ENCODE peak calls at places on chromosomes 13 and 19, in five cellular contexts. A is effector CD4-positive, alpha-beta T cell; Z is ureter; U is fibroblast of mammary gland; T is lower leg skin. X is an unnamed sample.

GRCh38 chr13:44230736-44231135 is 142.9 kb upstream of the SERP2 start:
- DNase-seq in A (no peak), U (no peak), Z (no peak), T (no peak), X (no peak)

GRCh38 chr13:46492946-46493345 is 60.0 kb upstream of the LRCH1 start:
- DNase-seq in T (no peak), U (peak), Z (no peak), A (no peak), X (peak)

GRCh38 chr13:75426421-75426820 is 55.5 kb downstream of the TBC1D4 start:
- DNase-seq in T (no peak), U (no peak), A (no peak), Z (no peak), X (no peak)

GRCh38 chr19:31334849-31335624 is 14.2 kb downstream of the TSHZ3 start:
- DNase-seq in A (no peak), Z (no peak), T (no peak), U (peak), X (peak)

GRCh38 chr13:21121616-21122015 is 54.7 kb downstream of the SKA3 start:
- DNase-seq in Z (no peak), A (no peak), T (no peak), U (no peak), X (no peak)

GRCh38 chr19:2567580-2567979 is 91.7 kb downstream of the GADD45B start:
- DNase-seq in T (peak), Z (no peak), U (no peak), A (no peak), X (no peak)

GRCh38 chr19:19461671-19462622 is 53.4 kb downstream of the TSSK6 start:
- DNase-seq in U (peak), Z (peak), A (no peak), T (no peak), X (no peak)

GRCh38 chr13:106398289-106398688 is 137.2 kb downstream of the EFNB2 start:
- DNase-seq in U (no peak), A (no peak), Z (no peak), T (no peak), X (no peak)

GRCh38 chr13:64471916-64472315 is 2758.2 kb downstream of the PCDH9 start:
- DNase-seq in U (peak), T (no peak), A (no peak), Z (no peak), X (peak)

GRCh38 chr19:28351761-28352160 is 861.2 kb downstream of the UQCRFS1 start:
- DNase-seq in Z (no peak), A (no peak), T (no peak), U (peak), X (no peak)

GRCh38 chr13:44884076-44884729 is 105.1 kb downstream of the NUFIP1 start:
- DNase-seq in A (no peak), T (no peak), Z (no peak), U (peak), X (no peak)

GRCh38 chr19:11881151-11881800 is 6.3 kb upstream of the ZNF69 start:
- DNase-seq in U (peak), Z (peak), A (peak), T (peak), X (peak)

GRCh38 chr19:39197808-39198207 is 1.0 kb downstream of the NCCRP1 start:
- DNase-seq in Z (no peak), T (no peak), U (no peak), A (no peak), X (no peak)

GRCh38 chr13:50730496-50731171 is 112.9 kb downstream of the DLEU7 start:
- DNase-seq in A (no peak), U (no peak), Z (no peak), T (no peak), X (no peak)

GRCh38 chr19:29003641-29004409 is 209.1 kb downstream of the UQCRFS1 start:
- DNase-seq in U (no peak), Z (no peak), A (no peak), T (no peak), X (no peak)

GRCh38 chr19:19372656-19373416 is 32.6 kb upstream of the GATAD2A start:
- DNase-seq in U (peak), Z (peak), T (peak), A (no peak), X (no peak)

GRCh38 chr13:37701972-37702371 is 103.4 kb upstream of the POSTN start:
- DNase-seq in Z (no peak), T (peak), A (no peak), U (peak), X (peak)

GRCh38 chr13:85497652-85498051 is 301.6 kb downstream of the SLITRK6 start:
- DNase-seq in A (no peak), Z (no peak), U (peak), T (no peak), X (peak)

GRCh38 chr19:34353546-34353945 is 11.4 kb upstream of the GPI start:
- DNase-seq in Z (no peak), T (no peak), U (no peak), A (no peak), X (no peak)

GRCh38 chr13:91397595-91397994 is 826 bp upstream of the GPC5 start:
- DNase-seq in U (no peak), Z (no peak), A (no peak), T (no peak), X (no peak)

GRCh38 chr13:50456111-50456510 is 387.4 kb downstream of the DLEU7 start:
- DNase-seq in A (no peak), T (no peak), U (no peak), Z (no peak), X (no peak)

GRCh38 chr19:29836409-29836825 is 24.6 kb downstream of the CCNE1 start:
- DNase-seq in U (no peak), T (no peak), Z (no peak), A (no peak), X (no peak)

GRCh38 chr13:41402695-41403511 is 54.4 kb upstream of the RGCC start:
- DNase-seq in A (no peak), Z (no peak), U (no peak), T (no peak), X (no peak)

GRCh38 chr13:72970956-72971355 is 87.8 kb upstream of the KLF5 start:
- DNase-seq in U (peak), T (no peak), Z (no peak), A (no peak), X (peak)

GRCh38 chr19:2186071-2186846 is 22.5 kb downstream of the DOT1L start:
- DNase-seq in T (peak), Z (peak), A (no peak), U (peak), X (no peak)

GRCh38 chr13:67238861-67239260 is 8.7 kb upstream of the PCDH9 start:
- DNase-seq in U (no peak), T (no peak), A (no peak), Z (no peak), X (no peak)

X was measured in ACHN.